ENCODE peak calls at places on chromosomes 13 and 19, in ten cellular contexts. X is CD8-positive, alpha-beta memory T cell; P is NCI-H1436; V is NCI-H146; U is T-helper 2 cell; K is AG08396; I is stimulated activated CD8-positive, alpha-beta memory T cell treated with anti-CD3 and anti-CD28 coated beads, Interleukin-15, amount 100 ng/mL, for 4 hours; R is transverse colon; D is fibroblast of lung; H is pancreas. J is an unnamed sample.

GRCh38 chr19:12453495-12453894 is 12.7 kb upstream of the ZNF443 start:
- DNase-seq in V (no peak), R (peak; percentile 54), H (no peak), D (no peak), P (no peak), X (no peak), K (no peak), U (no peak), I (no peak), J (peak; percentile 59)

GRCh38 chr19:6604906-6605305 is 14.0 kb upstream of the CD70 start:
- DNase-seq in R (no peak), P (no peak), U (no peak), H (no peak), K (no peak), D (no peak), X (no peak), I (no peak), V (peak; percentile 35), J (no peak)

GRCh38 chr13:101751488-101751887 is 299.0 kb downstream of the ITGBL1 start:
- DNase-seq in H (no peak), V (peak; percentile 89), I (no peak), U (no peak), P (peak; percentile 79), D (peak; percentile 98), R (no peak), K (no peak), X (no peak), J (peak; percentile 79)

GRCh38 chr13:34722931-34723330 is 219.1 kb upstream of the NBEA start:
- DNase-seq in V (no peak), H (no peak), U (no peak), R (no peak), D (no peak), X (no peak), P (no peak), K (no peak), I (no peak), J (peak; percentile 38)

GRCh38 chr19:18229915-18230314 is 3.7 kb upstream of the PDE4C start:
- DNase-seq in V (no peak), I (no peak), R (no peak), U (no peak), X (no peak), H (no peak), D (no peak), P (no peak), K (no peak), J (no peak)

GRCh38 chr13:71979616-71980015 is 112.6 kb upstream of the DACH1 start:
- DNase-seq in V (peak; percentile 64), D (peak; percentile 16), U (no peak), R (no peak), K (no peak), X (no peak), I (no peak), H (no peak), P (no peak), J (peak; percentile 53)

GRCh38 chr19:55536951-55537740 is at the start of gene SBK2:
- DNase-seq in I (no peak), D (no peak), V (peak; percentile 40), P (no peak), X (no peak), H (no peak), R (no peak), U (no peak), K (no peak), J (peak; percentile 86)

GRCh38 chr13:31046711-31047279 is 114.3 kb downstream of the TEX26 start:
- DNase-seq in K (peak; percentile 20), R (peak; percentile 50), D (peak; percentile 75), I (no peak), H (no peak), X (no peak), P (peak; percentile 71), V (peak; percentile 76), U (no peak), J (peak; percentile 87)

GRCh38 chr19:50368649-50369570 is 3.5 kb upstream of the NAPSA start:
- DNase-seq in U (peak; percentile 53), X (peak; percentile 76), P (peak; percentile 59), I (no peak), K (peak; percentile 93), H (peak; percentile 85), R (peak; percentile 88), V (peak; percentile 84), D (peak; percentile 85), J (peak; percentile 93)

GRCh38 chr19:21482863-21483276 is 22.5 kb upstream of the ZNF429 start:
- DNase-seq in X (peak; percentile 21), K (peak; percentile 32), R (peak; percentile 48), H (peak; percentile 42), I (peak; percentile 22), P (no peak), V (peak; percentile 23), D (peak; percentile 48), U (peak; percentile 35), J (peak; percentile 21)

GRCh38 chr19:54454781-54455675 is 6.0 kb downstream of the LENG8 start:
- DNase-seq in U (no peak), R (no peak), H (no peak), D (no peak), K (no peak), V (no peak), P (no peak), I (no peak), X (no peak), J (no peak)

GRCh38 chr13:33169273-33169980 is 116.1 kb downstream of the STARD13 start:
- DNase-seq in K (peak; percentile 32), X (no peak), V (no peak), R (no peak), P (no peak), D (peak; percentile 78), H (no peak), U (no peak), I (no peak), J (no peak)

J was measured in left kidney.